ENCODE peak calls at places on chromosomes 2 and 18, in ten cellular contexts. One of them, this sample, is unnamed.

GRCh38 chr2:213862407-213863076 is 548.3 kb upstream of the VWC2L start:
- ATAC-seq in sciatic nerve: no peak
- ATAC-seq in pancreas: no peak
- ATAC-seq in activated B cell treated with CpG ODN at 0.5 μM for 24 hours: no peak
- ATAC-seq in CD4-positive, CD25-positive, alpha-beta regulatory T cell: no peak
- ATAC-seq in activated CD8-positive, alpha-beta memory T cell treated with anti-CD3 and anti-CD28 coated beads, Interleukin-2, amount 10 ng/mL, durations not matched to agents 7 days and 5 days: no peak
- ATAC-seq in psoas muscle: no peak
- ATAC-seq in T-cell: no peak
- ATAC-seq in CD8-positive, alpha-beta T cell: no peak
- ATAC-seq in right lobe of liver: no peak
- ATAC-seq in this sample: no peak

GRCh38 chr2:72630767-72631166 is 195.1 kb downstream of the EXOC6B start:
- ATAC-seq in sciatic nerve: no peak
- ATAC-seq in pancreas: no peak
- ATAC-seq in activated B cell treated with CpG ODN at 0.5 μM for 24 hours: no peak
- ATAC-seq in CD4-positive, CD25-positive, alpha-beta regulatory T cell: no peak
- ATAC-seq in activated CD8-positive, alpha-beta memory T cell treated with anti-CD3 and anti-CD28 coated beads, Interleukin-2, amount 10 ng/mL, durations not matched to agents 7 days and 5 days: no peak
- ATAC-seq in psoas muscle: no peak
- ATAC-seq in T-cell: no peak
- ATAC-seq in CD8-positive, alpha-beta T cell: no peak
- ATAC-seq in right lobe of liver: no peak
- ATAC-seq in this sample: no peak

GRCh38 chr2:169386621-169387235 is 24.4 kb upstream of the LRP2 start:
- ATAC-seq in sciatic nerve: no peak
- ATAC-seq in pancreas: no peak
- ATAC-seq in activated B cell treated with CpG ODN at 0.5 μM for 24 hours: no peak
- ATAC-seq in CD4-positive, CD25-positive, alpha-beta regulatory T cell: no peak
- ATAC-seq in activated CD8-positive, alpha-beta memory T cell treated with anti-CD3 and anti-CD28 coated beads, Interleukin-2, amount 10 ng/mL, durations not matched to agents 7 days and 5 days: no peak
- ATAC-seq in psoas muscle: no peak
- ATAC-seq in T-cell: no peak
- ATAC-seq in CD8-positive, alpha-beta T cell: no peak
- ATAC-seq in right lobe of liver: peak; percentile 95
- ATAC-seq in this sample: no peak

GRCh38 chr2:30178618-30179404 is 32.0 kb downstream of the YPEL5 start:
- ATAC-seq in sciatic nerve: peak; percentile 94
- ATAC-seq in pancreas: peak; percentile 60
- ATAC-seq in activated B cell treated with CpG ODN at 0.5 μM for 24 hours: no peak
- ATAC-seq in CD4-positive, CD25-positive, alpha-beta regulatory T cell: no peak
- ATAC-seq in activated CD8-positive, alpha-beta memory T cell treated with anti-CD3 and anti-CD28 coated beads, Interleukin-2, amount 10 ng/mL, durations not matched to agents 7 days and 5 days: no peak
- ATAC-seq in psoas muscle: peak; percentile 72
- ATAC-seq in T-cell: no peak
- ATAC-seq in CD8-positive, alpha-beta T cell: peak; percentile 27
- ATAC-seq in right lobe of liver: peak; percentile 40
- ATAC-seq in this sample: no peak

GRCh38 chr2:100941646-100942240 is 60.3 kb upstream of the RPL31 start:
- ATAC-seq in sciatic nerve: peak; percentile 29
- ATAC-seq in pancreas: no peak
- ATAC-seq in activated B cell treated with CpG ODN at 0.5 μM for 24 hours: no peak
- ATAC-seq in CD4-positive, CD25-positive, alpha-beta regulatory T cell: peak; percentile 52
- ATAC-seq in activated CD8-positive, alpha-beta memory T cell treated with anti-CD3 and anti-CD28 coated beads, Interleukin-2, amount 10 ng/mL, durations not matched to agents 7 days and 5 days: no peak
- ATAC-seq in psoas muscle: no peak
- ATAC-seq in T-cell: peak; percentile 67
- ATAC-seq in CD8-positive, alpha-beta T cell: peak; percentile 20
- ATAC-seq in right lobe of liver: no peak
- ATAC-seq in this sample: peak; percentile 37

GRCh38 chr2:18046558-18046957 is 168.1 kb downstream of the KCNS3 start:
- ATAC-seq in sciatic nerve: peak; percentile 77
- ATAC-seq in pancreas: peak; percentile 22
- ATAC-seq in activated B cell treated with CpG ODN at 0.5 μM for 24 hours: no peak
- ATAC-seq in CD4-positive, CD25-positive, alpha-beta regulatory T cell: no peak
- ATAC-seq in activated CD8-positive, alpha-beta memory T cell treated with anti-CD3 and anti-CD28 coated beads, Interleukin-2, amount 10 ng/mL, durations not matched to agents 7 days and 5 days: no peak
- ATAC-seq in psoas muscle: peak; percentile 77
- ATAC-seq in T-cell: no peak
- ATAC-seq in CD8-positive, alpha-beta T cell: no peak
- ATAC-seq in right lobe of liver: no peak
- ATAC-seq in this sample: no peak

GRCh38 chr2:39494784-39495251 is 57.7 kb upstream of the MAP4K3 start:
- ATAC-seq in sciatic nerve: peak; percentile 26
- ATAC-seq in pancreas: no peak
- ATAC-seq in activated B cell treated with CpG ODN at 0.5 μM for 24 hours: peak; percentile 14
- ATAC-seq in CD4-positive, CD25-positive, alpha-beta regulatory T cell: no peak
- ATAC-seq in activated CD8-positive, alpha-beta memory T cell treated with anti-CD3 and anti-CD28 coated beads, Interleukin-2, amount 10 ng/mL, durations not matched to agents 7 days and 5 days: no peak
- ATAC-seq in psoas muscle: peak; percentile 79
- ATAC-seq in T-cell: no peak
- ATAC-seq in CD8-positive, alpha-beta T cell: no peak
- ATAC-seq in right lobe of liver: no peak
- ATAC-seq in this sample: peak; percentile 49

GRCh38 chr18:32093106-32093511 is 1.4 kb downstream of the RNF138 start:
- ATAC-seq in sciatic nerve: peak; percentile 1
- ATAC-seq in pancreas: peak; percentile 37
- ATAC-seq in activated B cell treated with CpG ODN at 0.5 μM for 24 hours: peak; percentile 32
- ATAC-seq in CD4-positive, CD25-positive, alpha-beta regulatory T cell: no peak
- ATAC-seq in activated CD8-positive, alpha-beta memory T cell treated with anti-CD3 and anti-CD28 coated beads, Interleukin-2, amount 10 ng/mL, durations not matched to agents 7 days and 5 days: peak; percentile 7
- ATAC-seq in psoas muscle: peak; percentile 37
- ATAC-seq in T-cell: no peak
- ATAC-seq in CD8-positive, alpha-beta T cell: no peak
- ATAC-seq in right lobe of liver: peak; percentile 5
- ATAC-seq in this sample: no peak

GRCh38 chr18:79191956-79192355 is 122.8 kb downstream of the ATP9B start:
- ATAC-seq in sciatic nerve: no peak
- ATAC-seq in pancreas: no peak
- ATAC-seq in activated B cell treated with CpG ODN at 0.5 μM for 24 hours: no peak
- ATAC-seq in CD4-positive, CD25-positive, alpha-beta regulatory T cell: no peak
- ATAC-seq in activated CD8-positive, alpha-beta memory T cell treated with anti-CD3 and anti-CD28 coated beads, Interleukin-2, amount 10 ng/mL, durations not matched to agents 7 days and 5 days: peak; percentile 45
- ATAC-seq in psoas muscle: no peak
- ATAC-seq in T-cell: no peak
- ATAC-seq in CD8-positive, alpha-beta T cell: peak; percentile 57
- ATAC-seq in right lobe of liver: no peak
- ATAC-seq in this sample: no peak

GRCh38 chr2:29012211-29012681 is 31.1 kb downstream of the TOGARAM2 start:
- ATAC-seq in sciatic nerve: peak; percentile 35
- ATAC-seq in pancreas: peak; percentile 72
- ATAC-seq in activated B cell treated with CpG ODN at 0.5 μM for 24 hours: peak; percentile 13
- ATAC-seq in CD4-positive, CD25-positive, alpha-beta regulatory T cell: no peak
- ATAC-seq in activated CD8-positive, alpha-beta memory T cell treated with anti-CD3 and anti-CD28 coated beads, Interleukin-2, amount 10 ng/mL, durations not matched to agents 7 days and 5 days: peak; percentile 1
- ATAC-seq in psoas muscle: peak; percentile 81
- ATAC-seq in T-cell: no peak
- ATAC-seq in CD8-positive, alpha-beta T cell: no peak
- ATAC-seq in right lobe of liver: peak; percentile 14
- ATAC-seq in this sample: no peak

GRCh38 chr18:37251679-37252078 is 313.9 kb downstream of the CELF4 start:
- ATAC-seq in sciatic nerve: no peak
- ATAC-seq in pancreas: no peak
- ATAC-seq in activated B cell treated with CpG ODN at 0.5 μM for 24 hours: no peak
- ATAC-seq in CD4-positive, CD25-positive, alpha-beta regulatory T cell: no peak
- ATAC-seq in activated CD8-positive, alpha-beta memory T cell treated with anti-CD3 and anti-CD28 coated beads, Interleukin-2, amount 10 ng/mL, durations not matched to agents 7 days and 5 days: no peak
- ATAC-seq in psoas muscle: no peak
- ATAC-seq in T-cell: no peak
- ATAC-seq in CD8-positive, alpha-beta T cell: no peak
- ATAC-seq in right lobe of liver: no peak
- ATAC-seq in this sample: no peak

GRCh38 chr2:189444322-189444721 is 3.0 kb downstream of the WDR75 start:
- ATAC-seq in sciatic nerve: no peak
- ATAC-seq in pancreas: no peak
- ATAC-seq in activated B cell treated with CpG ODN at 0.5 μM for 24 hours: no peak
- ATAC-seq in CD4-positive, CD25-positive, alpha-beta regulatory T cell: no peak
- ATAC-seq in activated CD8-positive, alpha-beta memory T cell treated with anti-CD3 and anti-CD28 coated beads, Interleukin-2, amount 10 ng/mL, durations not matched to agents 7 days and 5 days: no peak
- ATAC-seq in psoas muscle: no peak
- ATAC-seq in T-cell: no peak
- ATAC-seq in CD8-positive, alpha-beta T cell: no peak
- ATAC-seq in right lobe of liver: no peak
- ATAC-seq in this sample: peak; percentile 41

GRCh38 chr18:35572644-35573043 is 8.9 kb upstream of the GALNT1 start:
- ATAC-seq in sciatic nerve: no peak
- ATAC-seq in pancreas: no peak
- ATAC-seq in activated B cell treated with CpG ODN at 0.5 μM for 24 hours: no peak
- ATAC-seq in CD4-positive, CD25-positive, alpha-beta regulatory T cell: no peak
- ATAC-seq in activated CD8-positive, alpha-beta memory T cell treated with anti-CD3 and anti-CD28 coated beads, Interleukin-2, amount 10 ng/mL, durations not matched to agents 7 days and 5 days: no peak
- ATAC-seq in psoas muscle: peak; percentile 80
- ATAC-seq in T-cell: no peak
- ATAC-seq in CD8-positive, alpha-beta T cell: no peak
- ATAC-seq in right lobe of liver: no peak
- ATAC-seq in this sample: no peak

GRCh38 chr2:235497096-235497495 is 3.3 kb downstream of the AGAP1 start:
- ATAC-seq in sciatic nerve: no peak
- ATAC-seq in pancreas: no peak
- ATAC-seq in activated B cell treated with CpG ODN at 0.5 μM for 24 hours: no peak
- ATAC-seq in CD4-positive, CD25-positive, alpha-beta regulatory T cell: no peak
- ATAC-seq in activated CD8-positive, alpha-beta memory T cell treated with anti-CD3 and anti-CD28 coated beads, Interleukin-2, amount 10 ng/mL, durations not matched to agents 7 days and 5 days: no peak
- ATAC-seq in psoas muscle: no peak
- ATAC-seq in T-cell: no peak
- ATAC-seq in CD8-positive, alpha-beta T cell: no peak
- ATAC-seq in right lobe of liver: no peak
- ATAC-seq in this sample: no peak

GRCh38 chr2:80711915-80712314 is 407.4 kb upstream of the LRRTM1 start:
- ATAC-seq in sciatic nerve: no peak
- ATAC-seq in pancreas: no peak
- ATAC-seq in activated B cell treated with CpG ODN at 0.5 μM for 24 hours: no peak
- ATAC-seq in CD4-positive, CD25-positive, alpha-beta regulatory T cell: no peak
- ATAC-seq in activated CD8-positive, alpha-beta memory T cell treated with anti-CD3 and anti-CD28 coated beads, Interleukin-2, amount 10 ng/mL, durations not matched to agents 7 days and 5 days: no peak
- ATAC-seq in psoas muscle: no peak
- ATAC-seq in T-cell: no peak
- ATAC-seq in CD8-positive, alpha-beta T cell: no peak
- ATAC-seq in right lobe of liver: no peak
- ATAC-seq in this sample: no peak

GRCh38 chr18:49447810-49448745 is 12.4 kb downstream of the DYM start:
- ATAC-seq in sciatic nerve: no peak
- ATAC-seq in pancreas: no peak
- ATAC-seq in activated B cell treated with CpG ODN at 0.5 μM for 24 hours: no peak
- ATAC-seq in CD4-positive, CD25-positive, alpha-beta regulatory T cell: peak; percentile 39
- ATAC-seq in activated CD8-positive, alpha-beta memory T cell treated with anti-CD3 and anti-CD28 coated beads, Interleukin-2, amount 10 ng/mL, durations not matched to agents 7 days and 5 days: no peak
- ATAC-seq in psoas muscle: peak; percentile 61
- ATAC-seq in T-cell: no peak
- ATAC-seq in CD8-positive, alpha-beta T cell: peak; percentile 52
- ATAC-seq in right lobe of liver: peak; percentile 49
- ATAC-seq in this sample: peak; percentile 86

GRCh38 chr2:237752761-237753165 is 45.8 kb upstream of the RBM44 start:
- ATAC-seq in sciatic nerve: no peak
- ATAC-seq in pancreas: no peak
- ATAC-seq in activated B cell treated with CpG ODN at 0.5 μM for 24 hours: peak; percentile 91
- ATAC-seq in CD4-positive, CD25-positive, alpha-beta regulatory T cell: peak; percentile 55
- ATAC-seq in activated CD8-positive, alpha-beta memory T cell treated with anti-CD3 and anti-CD28 coated beads, Interleukin-2, amount 10 ng/mL, durations not matched to agents 7 days and 5 days: peak; percentile 95
- ATAC-seq in psoas muscle: no peak
- ATAC-seq in T-cell: no peak
- ATAC-seq in CD8-positive, alpha-beta T cell: peak; percentile 60
- ATAC-seq in right lobe of liver: peak; percentile 26
- ATAC-seq in this sample: peak; percentile 99

GRCh38 chr2:135898234-135898786 is 22.1 kb upstream of the MCM6 start:
- ATAC-seq in sciatic nerve: no peak
- ATAC-seq in pancreas: no peak
- ATAC-seq in activated B cell treated with CpG ODN at 0.5 μM for 24 hours: no peak
- ATAC-seq in CD4-positive, CD25-positive, alpha-beta regulatory T cell: no peak
- ATAC-seq in activated CD8-positive, alpha-beta memory T cell treated with anti-CD3 and anti-CD28 coated beads, Interleukin-2, amount 10 ng/mL, durations not matched to agents 7 days and 5 days: no peak
- ATAC-seq in psoas muscle: no peak
- ATAC-seq in T-cell: no peak
- ATAC-seq in CD8-positive, alpha-beta T cell: no peak
- ATAC-seq in right lobe of liver: no peak
- ATAC-seq in this sample: no peak

GRCh38 chr2:52805901-52806410 is 961.6 kb upstream of the CHAC2 start:
- ATAC-seq in sciatic nerve: no peak
- ATAC-seq in pancreas: no peak
- ATAC-seq in activated B cell treated with CpG ODN at 0.5 μM for 24 hours: no peak
- ATAC-seq in CD4-positive, CD25-positive, alpha-beta regulatory T cell: no peak
- ATAC-seq in activated CD8-positive, alpha-beta memory T cell treated with anti-CD3 and anti-CD28 coated beads, Interleukin-2, amount 10 ng/mL, durations not matched to agents 7 days and 5 days: no peak
- ATAC-seq in psoas muscle: no peak
- ATAC-seq in T-cell: no peak
- ATAC-seq in CD8-positive, alpha-beta T cell: no peak
- ATAC-seq in right lobe of liver: no peak
- ATAC-seq in this sample: no peak

GRCh38 chr2:239589270-239589825 is 188.5 kb upstream of the HDAC4 start:
- ATAC-seq in sciatic nerve: no peak
- ATAC-seq in pancreas: no peak
- ATAC-seq in activated B cell treated with CpG ODN at 0.5 μM for 24 hours: no peak
- ATAC-seq in CD4-positive, CD25-positive, alpha-beta regulatory T cell: no peak
- ATAC-seq in activated CD8-positive, alpha-beta memory T cell treated with anti-CD3 and anti-CD28 coated beads, Interleukin-2, amount 10 ng/mL, durations not matched to agents 7 days and 5 days: no peak
- ATAC-seq in psoas muscle: no peak
- ATAC-seq in T-cell: no peak
- ATAC-seq in CD8-positive, alpha-beta T cell: no peak
- ATAC-seq in right lobe of liver: no peak
- ATAC-seq in this sample: no peak

GRCh38 chr2:111221701-111222100 is 101.0 kb downstream of the BCL2L11 start:
- ATAC-seq in sciatic nerve: no peak
- ATAC-seq in pancreas: no peak
- ATAC-seq in activated B cell treated with CpG ODN at 0.5 μM for 24 hours: no peak
- ATAC-seq in CD4-positive, CD25-positive, alpha-beta regulatory T cell: no peak
- ATAC-seq in activated CD8-positive, alpha-beta memory T cell treated with anti-CD3 and anti-CD28 coated beads, Interleukin-2, amount 10 ng/mL, durations not matched to agents 7 days and 5 days: no peak
- ATAC-seq in psoas muscle: no peak
- ATAC-seq in T-cell: no peak
- ATAC-seq in CD8-positive, alpha-beta T cell: no peak
- ATAC-seq in right lobe of liver: peak; percentile 91
- ATAC-seq in this sample: no peak

GRCh38 chr2:174717273-174717672 is 47.0 kb downstream of the CHRNA1 start:
- ATAC-seq in sciatic nerve: no peak
- ATAC-seq in pancreas: no peak
- ATAC-seq in activated B cell treated with CpG ODN at 0.5 μM for 24 hours: no peak
- ATAC-seq in CD4-positive, CD25-positive, alpha-beta regulatory T cell: peak; percentile 75
- ATAC-seq in activated CD8-positive, alpha-beta memory T cell treated with anti-CD3 and anti-CD28 coated beads, Interleukin-2, amount 10 ng/mL, durations not matched to agents 7 days and 5 days: peak; percentile 77
- ATAC-seq in psoas muscle: no peak
- ATAC-seq in T-cell: peak; percentile 87
- ATAC-seq in CD8-positive, alpha-beta T cell: peak; percentile 77
- ATAC-seq in right lobe of liver: no peak
- ATAC-seq in this sample: peak; percentile 92

This sample was measured in activated T-helper 17 cell treated with anti-CD3 and anti-CD28 coated beads, Interleukin-2, amount 50 U/mL, for 72 hours.